ENCODE peak calls at places on chromosome 1, in ten cellular contexts. U is AG10803; D is neural crest cell; V is esophagus muscularis mucosa; I is fibroblast of pulmonary artery; H is CD4-positive, alpha-beta T cell; B is astrocyte; E is mammary epithelial cell; T is natural killer cell; Z is tibial artery. M is an unnamed sample.

GRCh38 chr1:167752219-167752985 is 30.6 kb downstream of the MPZL1 start:
- DNase-seq in U (no peak), D (no peak), V (no peak), I (no peak), H (no peak), B (peak), E (peak), T (no peak), Z (no peak), M (peak)

GRCh38 chr1:49351744-49352143 is 575.1 kb upstream of the BEND5 start:
- DNase-seq in U (peak), D (no peak), V (no peak), I (no peak), H (no peak), B (peak), E (peak), T (no peak), Z (no peak), M (no peak)

GRCh38 chr1:26890467-26890796 is 349 bp upstream of the GPN2 start:
- DNase-seq in U (no peak), D (no peak), V (no peak), I (no peak), H (no peak), B (no peak), E (no peak), T (no peak), Z (no peak), M (no peak)

GRCh38 chr1:20725189-20726106 is 7.1 kb downstream of the SH2D5 start:
- DNase-seq in U (peak), D (no peak), V (no peak), I (peak), H (no peak), B (peak), E (peak), T (no peak), Z (peak), M (peak)

GRCh38 chr1:45934947-45935346 is 131.5 kb downstream of the MAST2 start:
- DNase-seq in U (no peak), D (no peak), V (no peak), I (no peak), H (no peak), B (no peak), E (no peak), T (no peak), Z (no peak), M (no peak)

GRCh38 chr1:10152709-10153284 is 57.6 kb upstream of the KIF1B start:
- DNase-seq in U (peak), D (peak), V (no peak), I (peak), H (no peak), B (peak), E (peak), T (no peak), Z (peak), M (peak)

GRCh38 chr1:201466492-201466891 is 2.5 kb downstream of the PHLDA3 start:
- DNase-seq in U (peak), D (no peak), V (no peak), I (no peak), H (no peak), B (no peak), E (peak), T (no peak), Z (no peak), M (no peak)

GRCh38 chr1:9246215-9246614 is 11.6 kb downstream of the H6PD start:
- DNase-seq in U (no peak), D (no peak), V (no peak), I (no peak), H (no peak), B (no peak), E (no peak), T (no peak), Z (no peak), M (no peak)

GRCh38 chr1:34887593-34887992 is 28.0 kb upstream of the SMIM12 start:
- DNase-seq in U (no peak), D (no peak), V (no peak), I (no peak), H (no peak), B (no peak), E (no peak), T (no peak), Z (no peak), M (no peak)

GRCh38 chr1:206685256-206685748 is 597 bp downstream of the MAPKAPK2 start:
- DNase-seq in U (no peak), D (peak), V (no peak), I (no peak), H (peak), B (no peak), E (no peak), T (peak), Z (no peak), M (peak)

GRCh38 chr1:201758508-201759050 is 70.4 kb upstream of the IPO9 start:
- DNase-seq in U (no peak), D (no peak), V (no peak), I (no peak), H (no peak), B (no peak), E (no peak), T (no peak), Z (no peak), M (no peak)

GRCh38 chr1:26411624-26412074 is 1.0 kb downstream of the LIN28A start:
- DNase-seq in U (no peak), D (peak), V (no peak), I (no peak), H (no peak), B (no peak), E (no peak), T (no peak), Z (peak), M (no peak)

GRCh38 chr1:65420590-65421340 is at the start of the genes LEPR and LEPROT:
- DNase-seq in U (no peak), D (no peak), V (no peak), I (no peak), H (no peak), B (peak), E (peak), T (no peak), Z (no peak), M (no peak)

GRCh38 chr1:97186381-97186780 is 464.8 kb downstream of the PTBP2 start:
- DNase-seq in U (no peak), D (no peak), V (no peak), I (peak), H (no peak), B (no peak), E (no peak), T (no peak), Z (no peak), M (no peak)

GRCh38 chr1:178168535-178168934 is 74.6 kb downstream of the RASAL2 start:
- DNase-seq in U (peak), D (no peak), V (no peak), I (peak), H (no peak), B (peak), E (peak), T (no peak), Z (no peak), M (peak)

GRCh38 chr1:67611841-67612240 is 73.2 kb upstream of the GADD45A start:
- DNase-seq in U (peak), D (no peak), V (no peak), I (no peak), H (no peak), B (no peak), E (no peak), T (no peak), Z (no peak), M (no peak)

GRCh38 chr1:203717120-203717519 is 47.9 kb upstream of the LAX1 start:
- DNase-seq in U (no peak), D (no peak), V (no peak), I (no peak), H (no peak), B (no peak), E (no peak), T (no peak), Z (no peak), M (no peak)

GRCh38 chr1:228104526-228105251 is 1.6 kb upstream of the C1orf35 start:
- DNase-seq in U (no peak), D (no peak), V (no peak), I (no peak), H (no peak), B (no peak), E (no peak), T (no peak), Z (no peak), M (no peak)

GRCh38 chr1:234551032-234551378 is 59.0 kb downstream of the IRF2BP2 start:
- DNase-seq in U (no peak), D (no peak), V (no peak), I (no peak), H (no peak), B (no peak), E (no peak), T (no peak), Z (no peak), M (no peak)

GRCh38 chr1:20261095-20261494 is 29.6 kb upstream of the VWA5B1 start:
- DNase-seq in U (no peak), D (no peak), V (no peak), I (no peak), H (no peak), B (no peak), E (no peak), T (no peak), Z (no peak), M (no peak)

GRCh38 chr1:228798047-228798446 is 62.8 kb downstream of the RHOU start:
- DNase-seq in U (no peak), D (no peak), V (no peak), I (peak), H (no peak), B (no peak), E (no peak), T (no peak), Z (no peak), M (no peak)

GRCh38 chr1:228905579-228905978 is 170.3 kb downstream of the RHOU start:
- DNase-seq in U (no peak), D (no peak), V (no peak), I (peak), H (no peak), B (no peak), E (no peak), T (no peak), Z (no peak), M (no peak)

GRCh38 chr1:31410871-31411270 is 2.1 kb upstream of the SERINC2 start:
- DNase-seq in U (peak), D (no peak), V (no peak), I (peak), H (no peak), B (no peak), E (no peak), T (no peak), Z (no peak), M (peak)

GRCh38 chr1:205914730-205915129 is 28.5 kb downstream of the SLC26A9 start:
- DNase-seq in U (no peak), D (no peak), V (no peak), I (no peak), H (no peak), B (no peak), E (no peak), T (no peak), Z (no peak), M (no peak)

GRCh38 chr1:6181347-6181770 is 1.2 kb upstream of the CHD5 start:
- DNase-seq in U (no peak), D (no peak), V (no peak), I (no peak), H (no peak), B (no peak), E (no peak), T (no peak), Z (no peak), M (no peak)

GRCh38 chr1:184838374-184838995 is 83.8 kb upstream of the EDEM3 start:
- DNase-seq in U (peak), D (no peak), V (peak), I (peak), H (no peak), B (peak), E (peak), T (no peak), Z (peak), M (peak)
- TF ChIP-seq CTCF in U (no peak), D (no peak), V (no peak), I (no peak), H (no peak), B (no peak), E (no peak), T (no peak), Z (no peak), M (no peak)

DNA sequence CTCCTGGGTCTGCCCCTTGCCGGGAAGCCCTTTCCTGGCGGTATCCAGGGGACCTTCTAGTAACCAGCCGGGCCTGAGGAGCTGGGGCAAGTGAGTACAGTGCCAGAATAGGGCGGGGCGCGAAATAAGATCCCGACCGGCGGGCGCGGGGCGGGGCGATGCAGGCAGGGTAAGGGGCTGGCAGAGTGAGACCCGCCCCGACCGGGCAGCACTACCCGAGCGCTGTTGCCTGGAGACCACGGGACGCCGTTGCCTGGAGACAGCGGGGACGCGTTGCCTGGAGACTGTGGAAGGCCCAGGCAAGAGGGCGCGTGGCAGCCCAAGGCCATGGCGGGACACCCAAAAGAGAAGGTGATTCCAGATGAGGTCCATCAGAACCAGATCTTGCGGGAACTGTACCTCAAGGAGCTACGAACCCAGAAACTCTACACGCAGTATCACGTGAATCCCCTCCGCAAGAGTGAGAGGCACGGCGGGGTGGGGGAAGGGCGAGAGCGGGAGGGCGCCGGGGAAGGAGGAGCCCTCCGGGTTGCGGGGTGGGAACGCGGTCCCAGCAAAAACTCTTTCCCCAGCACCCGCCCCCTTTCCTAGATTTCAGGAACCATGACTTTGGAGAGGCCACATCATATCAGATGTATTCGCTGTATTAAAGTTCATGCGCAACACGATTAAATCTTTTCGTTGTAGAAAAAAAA is 24.3 kb downstream of the EBNA1BP2 start:
- DNase-seq in U (peak), D (peak), V (no peak), I (peak), H (peak), B (peak), E (peak), T (no peak), Z (no peak), M (peak)
- TF ChIP-seq CTCF in U (no peak), D (no peak), V (no peak), I (no peak), H (no peak), B (no peak), E (no peak), T (no peak), Z (no peak), M (no peak)

GRCh38 chr1:11535761-11536572 is 57.0 kb downstream of the DISP3 start:
- DNase-seq in U (no peak), D (no peak), V (no peak), I (no peak), H (no peak), B (no peak), E (peak), T (no peak), Z (no peak), M (peak)
- TF ChIP-seq CTCF in U (no peak), D (no peak), V (no peak), I (no peak), H (no peak), B (no peak), E (no peak), T (no peak), Z (no peak), M (no peak)

GRCh38 chr1:18211764-18212163 is 104.2 kb downstream of the IGSF21 start:
- DNase-seq in U (no peak), D (no peak), V (no peak), I (no peak), H (no peak), B (no peak), E (no peak), T (no peak), Z (no peak), M (no peak)

GRCh38 chr1:18217398-18218043 is 109.9 kb downstream of the IGSF21 start:
- DNase-seq in U (peak), D (peak), V (no peak), I (no peak), H (no peak), B (no peak), E (no peak), T (no peak), Z (no peak), M (peak)
- TF ChIP-seq CTCF in U (peak), D (peak), V (no peak), I (peak), H (no peak), B (peak), E (peak), T (no peak), Z (no peak), M (peak)

M was measured in HFFc6.